ENCODE peak calls at places on chromosome 17, in eight cellular contexts. T is NCI-H2029 treated with DMSO at 0.1 percent for 48 hours; D is OCI-LY7; F is AG08396; N is stimulated activated CD4-positive, alpha-beta T cell treated with anti-CD3 and anti-CD28 coated beads, TNF-alpha, amount 100 ng/mL, for 48 hours; I is AML-193; Q is NCI-H1048; E is naive thymus-derived CD8-positive, alpha-beta T cell. W is an unnamed sample.

GRCh38 chr17:28364665-28365363 is at the start of gene SEBOX:
- DNase-seq in T (no peak), F (no peak), D (no peak), I (no peak), N (no peak), Q (no peak), E (no peak), W (no peak)

GRCh38 chr17:2940352-2940751 is 123.1 kb downstream of the OR1D5 start:
- DNase-seq in Q (no peak), F (no peak), D (no peak), E (no peak), N (no peak), I (no peak), T (no peak), W (no peak)

GRCh38 chr17:78214016-78214705 is at the start of gene BIRC5:
- DNase-seq in N (peak), D (peak), I (peak), Q (peak), E (peak), F (peak), T (peak), W (peak)

GRCh38 chr17:8789743-8790142 is 9.4 kb downstream of the MFSD6L start:
- DNase-seq in N (no peak), E (no peak), Q (no peak), I (no peak), T (no peak), D (no peak), F (no peak), W (no peak)

GRCh38 chr17:13531701-13532100 is 70.0 kb downstream of the HS3ST3A1 start:
- DNase-seq in E (no peak), F (no peak), N (no peak), T (no peak), D (no peak), Q (no peak), I (no peak), W (no peak)

GRCh38 chr17:58119491-58119890 is 28.7 kb upstream of the OR4D1 start:
- DNase-seq in N (no peak), I (no peak), T (no peak), F (no peak), Q (no peak), E (no peak), D (no peak), W (no peak)

GRCh38 chr17:22221344-22221743 is 529.0 kb downstream of the KCNJ18 start:
- DNase-seq in N (no peak), Q (no peak), E (no peak), D (no peak), F (no peak), I (no peak), T (no peak), W (no peak)

GRCh38 chr17:12195418-12195817 is 174.7 kb downstream of the MAP2K4 start:
- DNase-seq in T (no peak), D (no peak), N (no peak), I (no peak), F (no peak), Q (no peak), E (no peak), W (no peak)

W was measured in MG63.